ENCODE peak calls at places on chromosomes 7 and 10, in six cellular contexts. P, R, Q, F, V and S are unnamed samples.

GRCh38 chr10:110803830-110804338 is 67.8 kb upstream of the PDCD4 start:
- DNase-seq in P (peak), R (peak), Q (no peak), F (peak), V (no peak), S (no peak)

GRCh38 chr7:117296066-117296465 is 26.8 kb downstream of the WNT2 start:
- DNase-seq in P (no peak), R (peak), Q (no peak), F (no peak), V (no peak), S (no peak)

GRCh38 chr10:67114945-67115344 is 189.1 kb downstream of the LRRTM3 start:
- DNase-seq in P (no peak), R (no peak), Q (no peak), F (no peak), V (no peak), S (peak)

GRCh38 chr7:159012353-159013069 is 132.2 kb downstream of the VIPR2 start:
- DNase-seq in P (peak), R (no peak), Q (no peak), F (no peak), V (no peak), S (peak)

GRCh38 chr7:127409629-127410028 is 17.1 kb upstream of the ZNF800 start:
- DNase-seq in P (no peak), R (peak), Q (no peak), F (no peak), V (no peak), S (no peak)

GRCh38 chr7:32761451-32762320 is 129.9 kb downstream of the KBTBD2 start:
- DNase-seq in P (no peak), R (peak), Q (no peak), F (no peak), V (peak), S (no peak)

GRCh38 chr7:50665403-50666123 is 100.4 kb upstream of the DDC start:
- DNase-seq in P (no peak), R (no peak), Q (no peak), F (no peak), V (no peak), S (no peak)

GRCh38 chr7:110557136-110557535 is 533.8 kb upstream of the LRRN3 start:
- DNase-seq in P (no peak), R (no peak), Q (no peak), F (no peak), V (no peak), S (no peak)

GRCh38 chr7:12025246-12025645 is 185.8 kb upstream of the TMEM106B start:
- DNase-seq in P (no peak), R (no peak), Q (no peak), F (no peak), V (no peak), S (no peak)

GRCh38 chr10:129755075-129756020 is 208.7 kb downstream of the EBF3 start:
- DNase-seq in P (no peak), R (no peak), Q (peak), F (no peak), V (peak), S (no peak)

GRCh38 chr10:27730041-27730440 is 15.6 kb downstream of the MKX start:
- DNase-seq in P (no peak), R (no peak), Q (no peak), F (no peak), V (no peak), S (no peak)

GRCh38 chr7:34849966-34850365 is 187.3 kb downstream of the DPY19L1 start:
- DNase-seq in P (no peak), R (no peak), Q (no peak), F (no peak), V (no peak), S (no peak)

GRCh38 chr7:26987338-26987737 is 108.5 kb downstream of the HOXA1 start:
- DNase-seq in P (no peak), R (no peak), Q (no peak), F (no peak), V (no peak), S (no peak)

GRCh38 chr10:63576501-63576900 is 55.3 kb downstream of the REEP3 start:
- DNase-seq in P (no peak), R (no peak), Q (no peak), F (no peak), V (no peak), S (no peak)

GRCh38 chr10:43390333-43390732 is 18.7 kb downstream of the HNRNPF start:
- DNase-seq in P (no peak), R (no peak), Q (no peak), F (no peak), V (no peak), S (no peak)

GRCh38 chr7:130793855-130794618 is 60.0 kb upstream of the KLF14 start:
- DNase-seq in P (no peak), R (no peak), Q (no peak), F (no peak), V (no peak), S (no peak)

GRCh38 chr7:27162930-27163775 is 2.2 kb downstream of the HOXA9 start:
- DNase-seq in P (no peak), R (no peak), Q (no peak), F (no peak), V (peak), S (no peak)

GRCh38 chr10:28661035-28661434 is 16.3 kb upstream of the BAMBI start:
- DNase-seq in P (no peak), R (no peak), Q (no peak), F (no peak), V (no peak), S (no peak)

GRCh38 chr10:45553155-45553554 is 119.4 kb downstream of the ZFAND4 start:
- DNase-seq in P (no peak), R (no peak), Q (no peak), F (no peak), V (no peak), S (no peak)
- TF ChIP-seq CTCF in P (no peak), R (no peak), Q (no peak), F (no peak), V (no peak), S (no peak)

DNA sequence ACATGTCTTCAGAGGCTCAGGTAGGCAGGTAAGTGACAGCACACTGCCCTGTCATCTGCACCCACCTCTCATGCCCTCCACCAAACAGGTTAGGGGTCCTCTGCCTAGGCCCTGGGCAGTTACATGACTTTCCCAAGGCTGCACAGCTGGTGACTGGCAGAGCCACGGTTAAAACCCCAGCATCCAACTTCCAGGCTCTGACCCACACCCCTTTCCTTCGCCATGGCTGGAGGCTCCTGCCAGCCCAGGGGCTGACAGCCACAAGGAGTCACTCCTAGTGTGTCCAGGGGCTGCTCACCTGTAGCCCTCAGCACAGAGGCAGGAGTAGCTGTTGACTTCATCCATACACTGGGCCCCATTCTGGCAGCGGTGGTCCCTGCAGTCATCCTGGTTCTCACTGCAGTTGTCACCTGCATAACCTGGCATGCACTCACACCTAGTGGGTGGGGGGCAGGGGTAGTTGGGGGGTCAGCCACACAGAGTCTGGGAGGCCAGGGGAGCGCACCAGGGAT is 175.0 kb downstream of the SLIT1 start:
- DNase-seq in P (no peak), R (no peak), Q (no peak), F (no peak), V (no peak), S (no peak)
- TF ChIP-seq CTCF in P (no peak), R (no peak), Q (no peak), F (no peak), V (no peak), S (no peak)

GRCh38 chr7:138887085-138887705 is 89.2 kb upstream of the ATP6V0A4 start:
- DNase-seq in P (no peak), R (no peak), Q (no peak), F (no peak), V (no peak), S (no peak)
- TF ChIP-seq CTCF in P (no peak), R (no peak), Q (no peak), F (no peak), V (no peak), S (no peak)

GRCh38 chr7:45582136-45582742 is 8.1 kb downstream of the ADCY1 start:
- DNase-seq in P (no peak), R (peak), Q (no peak), F (no peak), V (no peak), S (no peak)

GRCh38 chr7:45581271-45581780 is 7.2 kb downstream of the ADCY1 start:
- DNase-seq in P (no peak), R (no peak), Q (no peak), F (no peak), V (no peak), S (no peak)

GRCh38 chr7:45578467-45578866 is 4.3 kb downstream of the ADCY1 start:
- DNase-seq in P (no peak), R (no peak), Q (no peak), F (no peak), V (no peak), S (no peak)

GRCh38 chr7:45579386-45579785 is 5.2 kb downstream of the ADCY1 start:
- DNase-seq in P (no peak), R (no peak), Q (no peak), F (no peak), V (no peak), S (no peak)

DNA sequence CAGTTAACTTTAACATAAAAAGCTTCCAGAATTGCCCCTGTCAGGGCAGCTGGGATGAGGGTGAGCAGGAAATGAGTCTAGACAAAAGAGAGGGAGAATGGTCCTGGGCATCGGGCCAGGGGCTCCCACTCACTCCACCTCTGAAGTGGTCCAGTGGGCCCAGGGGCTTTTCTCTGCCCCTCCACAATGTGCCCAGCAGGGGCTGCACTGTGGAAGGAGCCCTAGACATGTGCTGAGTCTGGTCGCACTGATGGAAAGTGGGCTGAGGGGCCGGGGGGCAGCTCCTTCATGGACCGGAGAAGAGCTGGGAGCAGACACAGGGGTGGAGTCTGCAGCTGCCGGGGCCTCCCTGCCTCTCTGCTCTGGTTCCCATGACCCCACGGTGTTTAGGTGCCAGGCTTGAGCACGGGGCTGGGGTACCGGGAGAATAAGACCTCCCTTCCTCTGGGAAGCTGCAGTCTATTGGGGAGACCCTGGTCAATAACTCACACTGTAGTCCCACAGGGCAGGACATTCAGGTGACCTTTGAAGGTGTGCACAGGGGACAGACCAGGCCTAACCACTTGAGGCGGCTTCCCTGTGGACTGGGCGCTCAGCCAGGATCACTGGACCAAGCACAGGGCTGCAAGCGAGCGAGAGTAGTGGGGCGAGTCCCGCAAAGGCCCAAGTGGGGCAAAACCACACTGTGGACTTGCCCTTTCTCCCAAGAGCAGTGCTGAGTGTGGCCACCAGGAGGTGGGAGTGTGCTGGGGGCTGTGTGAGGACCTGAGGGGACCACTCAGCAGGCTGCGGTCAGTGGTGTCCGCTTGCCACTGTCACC is 6.1 kb downstream of the ADCY1 start:
- DNase-seq in P (no peak), R (peak), Q (no peak), F (no peak), V (no peak), S (no peak)
- TF ChIP-seq CTCF in P (peak), R (peak), Q (peak), F (peak), V (peak), S (peak)

DNA sequence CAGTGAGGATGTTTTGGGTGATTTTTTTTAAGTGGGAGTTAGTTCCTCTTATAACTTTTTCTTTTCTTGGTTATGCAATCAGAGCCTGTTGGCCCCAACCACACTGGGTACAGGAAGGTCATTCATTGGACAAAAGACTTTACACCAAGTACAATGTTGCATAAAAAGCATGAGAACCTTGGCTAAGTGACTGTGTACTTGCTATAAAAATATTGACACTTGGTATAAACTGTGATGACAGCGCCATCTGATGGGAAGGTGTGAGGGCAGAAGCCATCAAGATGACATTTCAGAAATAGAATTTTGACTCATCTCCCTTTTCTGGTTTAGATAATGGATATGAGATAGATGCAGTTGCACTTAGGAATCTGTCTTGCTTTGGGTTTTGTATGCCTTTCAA is 126.4 kb upstream of the CCDC6 start:
- DNase-seq in P (peak), R (peak), Q (no peak), F (no peak), V (no peak), S (peak)
- TF ChIP-seq CTCF in P (peak), R (peak), Q (peak), F (peak), V (peak), S (peak)

GRCh38 chr7:2710256-2710655 is 22.3 kb downstream of the AMZ1 start:
- DNase-seq in P (no peak), R (no peak), Q (no peak), F (no peak), V (no peak), S (no peak)

GRCh38 chr7:2708547-2709310 is 20.7 kb downstream of the AMZ1 start:
- DNase-seq in P (no peak), R (no peak), Q (no peak), F (no peak), V (no peak), S (no peak)

GRCh38 chr7:2710901-2711551 is 23.0 kb downstream of the AMZ1 start:
- DNase-seq in P (no peak), R (no peak), Q (no peak), F (no peak), V (no peak), S (no peak)

GRCh38 chr7:2708041-2708440 is 20.0 kb downstream of the AMZ1 start:
- DNase-seq in P (no peak), R (no peak), Q (no peak), F (no peak), V (no peak), S (no peak)

DNA sequence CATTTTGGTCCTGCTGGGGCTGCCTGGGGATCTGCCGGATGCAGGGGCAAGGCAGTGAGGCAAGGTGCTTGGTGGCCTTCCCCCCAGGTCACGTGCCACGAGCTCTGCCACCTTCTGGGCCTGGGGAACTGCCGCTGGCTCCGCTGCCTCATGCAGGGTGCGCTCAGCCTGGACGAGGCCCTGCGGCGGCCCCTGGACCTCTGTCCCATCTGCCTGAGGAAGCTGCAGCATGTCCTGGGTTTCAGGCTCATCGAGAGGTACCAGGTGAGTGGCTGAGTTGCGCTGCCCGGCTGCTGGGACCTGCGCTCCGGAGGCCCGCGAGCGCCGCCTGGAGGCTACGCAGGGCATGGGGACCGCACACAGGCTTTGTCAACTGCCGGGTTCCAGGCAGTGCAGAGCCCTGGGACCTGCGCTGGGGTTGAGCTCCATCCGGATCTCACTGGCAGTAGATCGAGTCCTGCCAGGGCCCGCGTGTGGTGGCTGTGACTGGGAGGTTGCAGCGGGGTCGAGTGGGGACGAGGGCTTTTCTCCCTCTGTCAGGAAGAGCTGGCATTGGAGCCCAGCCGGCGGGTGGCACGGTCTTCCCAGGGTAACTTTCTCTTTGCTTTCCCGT is 21.7 kb downstream of the AMZ1 start:
- DNase-seq in P (peak), R (peak), Q (peak), F (peak), V (no peak), S (no peak)
- TF ChIP-seq CTCF in P (peak), R (peak), Q (peak), F (peak), V (peak), S (peak)

GRCh38 chr10:103062854-103063642 is 130.0 kb downstream of the NT5C2 start:
- DNase-seq in P (no peak), R (no peak), Q (no peak), F (no peak), V (no peak), S (peak)
- TF ChIP-seq CTCF in P (peak), R (peak), Q (peak), F (no peak), V (peak), S (peak)